ENCODE peak calls at places on chromosomes 7 and 10, in ten cellular contexts. B is uterus, H is PC-3, O is cardiac fibroblast, G is GM13976, R is GM12865, U is mucosa of descending colon, W is heart right ventricle, L is nephron progenitor cell, X is spleen. C is an unnamed sample.

GRCh38 chr10:77970869-77971803 is 44.6 kb upstream of the DLG5 start:
- DNase-seq in H (peak), R (no peak), W (peak), X (peak), G (peak), L (no peak), B (peak), U (no peak), O (peak), C (peak)

GRCh38 chr7:141558544-141559183 is 7.5 kb downstream of the AGK start:
- DNase-seq in W (no peak), R (peak), G (peak), B (no peak), L (no peak), H (peak), O (peak), U (no peak), X (no peak), C (peak)

GRCh38 chr10:70846795-70847194 is 31.0 kb downstream of the SGPL1 start:
- DNase-seq in X (no peak), U (no peak), O (no peak), W (no peak), G (no peak), H (no peak), R (no peak), B (no peak), L (no peak), C (no peak)

GRCh38 chr7:132472463-132473120 is 103.7 kb downstream of the PLXNA4 start:
- DNase-seq in U (no peak), H (peak), G (no peak), L (peak), O (peak), B (peak), W (peak), X (no peak), R (no peak), C (no peak)

GRCh38 chr7:128904381-128905197 is 5.9 kb downstream of the KCP start:
- DNase-seq in H (peak), U (no peak), G (peak), X (peak), R (peak), B (no peak), L (no peak), O (peak), W (no peak), C (peak)

GRCh38 chr10:117983961-117984360 is 62.8 kb downstream of the RAB11FIP2 start:
- DNase-seq in B (no peak), G (no peak), R (no peak), U (no peak), X (no peak), O (no peak), L (no peak), W (no peak), H (no peak), C (no peak)

GRCh38 chr7:23893942-23894890 is 184.2 kb downstream of the STK31 start:
- DNase-seq in O (peak), U (no peak), G (no peak), L (peak), B (no peak), W (no peak), R (peak), X (no peak), H (no peak), C (no peak)

GRCh38 chr7:108049962-108050361 is 47.0 kb upstream of the LAMB1 start:
- DNase-seq in O (no peak), G (no peak), R (peak), H (no peak), W (no peak), B (no peak), X (no peak), U (no peak), L (no peak), C (no peak)

GRCh38 chr7:135745702-135746312 is 2.8 kb downstream of the FAM180A start:
- DNase-seq in H (peak), L (no peak), X (no peak), W (no peak), B (peak), O (peak), U (no peak), G (no peak), R (no peak), C (no peak)

GRCh38 chr10:33832124-33832787 is 497.8 kb upstream of the NRP1 start:
- DNase-seq in L (no peak), H (no peak), B (no peak), G (no peak), U (no peak), R (no peak), X (no peak), W (no peak), O (no peak), C (no peak)

GRCh38 chr10:48554668-48555067 is 50.2 kb downstream of the ARHGAP22 start:
- DNase-seq in W (no peak), R (no peak), L (no peak), H (no peak), G (no peak), O (peak), X (no peak), B (no peak), U (no peak), C (no peak)

GRCh38 chr7:30733216-30733615 is 18.7 kb upstream of the INMT start:
- DNase-seq in W (no peak), L (no peak), R (no peak), G (no peak), X (no peak), U (no peak), H (no peak), B (no peak), O (no peak), C (no peak)

GRCh38 chr10:110081914-110082313 is 74.1 kb downstream of the ADD3 start:
- DNase-seq in L (no peak), R (no peak), G (no peak), X (no peak), O (peak), W (peak), U (no peak), B (no peak), H (peak), C (no peak)

GRCh38 chr7:1555813-1556540 is at the start of gene TMEM184A:
- DNase-seq in W (peak), H (peak), X (no peak), B (no peak), L (no peak), R (peak), U (peak), G (peak), O (no peak), C (peak)

GRCh38 chr7:105215821-105216220 is 172.9 kb downstream of the SRPK2 start:
- DNase-seq in O (no peak), B (no peak), R (no peak), H (no peak), U (no peak), X (no peak), W (no peak), L (no peak), G (no peak), C (no peak)

GRCh38 chr10:79933961-79934360 is 14.9 kb downstream of the SFTPD start:
- DNase-seq in U (no peak), W (no peak), L (no peak), B (no peak), X (no peak), G (no peak), O (no peak), H (peak), R (no peak), C (no peak)

GRCh38 chr7:124379296-124379695 is 346.4 kb upstream of the TMEM229A start:
- DNase-seq in U (no peak), B (no peak), L (no peak), G (no peak), H (no peak), R (peak), X (no peak), O (no peak), W (no peak), C (no peak)

GRCh38 chr7:70728873-70729552 is 402.9 kb upstream of the GALNT17 start:
- DNase-seq in L (no peak), B (no peak), H (no peak), O (no peak), G (no peak), W (no peak), U (peak), R (peak), X (no peak), C (no peak)

GRCh38 chr10:3018247-3018646 is 49.1 kb upstream of the PFKP start:
- DNase-seq in B (no peak), U (no peak), H (no peak), R (no peak), X (no peak), G (no peak), L (no peak), W (no peak), O (no peak), C (no peak)

GRCh38 chr7:88239852-88240251 is 20.0 kb upstream of the SRI start:
- DNase-seq in R (no peak), L (no peak), B (no peak), X (no peak), O (no peak), H (no peak), G (no peak), U (no peak), W (no peak), C (no peak)

GRCh38 chr10:129730272-129730992 is 233.6 kb downstream of the EBF3 start:
- DNase-seq in X (peak), G (no peak), B (no peak), U (no peak), O (no peak), R (no peak), L (no peak), W (no peak), H (no peak), C (no peak)

GRCh38 chr7:39950473-39951155 is 558 bp downstream of the CDK13 start:
- DNase-seq in W (peak), G (peak), X (peak), B (no peak), H (peak), O (peak), U (peak), R (peak), L (peak), C (peak)

GRCh38 chr7:69654381-69654780 is 56.1 kb downstream of the AUTS2 start:
- DNase-seq in U (no peak), R (no peak), X (no peak), G (no peak), L (no peak), B (no peak), O (peak), H (no peak), W (no peak), C (no peak)

GRCh38 chr10:83585686-83586085 is 553.6 kb upstream of the GHITM start:
- DNase-seq in B (no peak), W (no peak), L (no peak), R (no peak), H (no peak), G (no peak), U (no peak), X (no peak), O (no peak), C (no peak)

DNA sequence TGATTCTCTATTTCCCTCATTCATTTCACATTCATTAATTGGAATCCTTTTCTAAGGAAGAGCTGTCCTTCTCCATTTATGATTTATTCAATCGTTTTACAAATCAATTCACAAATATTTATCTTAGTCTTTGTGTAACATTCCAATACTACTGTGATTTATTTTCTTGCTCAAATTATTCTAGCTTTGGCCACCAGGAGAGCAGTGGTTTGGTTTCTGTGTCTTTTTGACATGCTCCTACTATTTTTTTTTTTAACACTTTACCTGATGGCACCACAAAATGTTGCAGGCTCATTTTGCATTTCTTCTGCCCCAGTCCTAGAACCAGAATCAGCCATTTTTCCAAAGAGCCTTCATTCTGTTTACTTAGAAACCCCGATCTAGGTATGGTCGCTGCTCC is 13.3 kb upstream of the RBM33 start:
- DNase-seq in H (no peak), B (no peak), L (no peak), W (no peak), G (no peak), R (no peak), U (no peak), O (no peak), X (no peak), C (no peak)
- TF ChIP-seq CTCF in H (peak), B (no peak), L (no peak), W (no peak), G (no peak), R (no peak), U (no peak), O (no peak), X (no peak), C (no peak)

GRCh38 chr7:134701272-134701671 is 54.6 kb downstream of the BPGM start:
- DNase-seq in R (peak), X (no peak), L (no peak), W (no peak), B (no peak), H (peak), O (peak), U (no peak), G (peak), C (peak)
- TF ChIP-seq CTCF in R (peak), X (no peak), L (peak), W (peak), B (no peak), H (peak), O (peak), U (no peak), G (peak), C (peak)

GRCh38 chr10:11245095-11245479 is 227.4 kb downstream of the CELF2 start:
- DNase-seq in W (no peak), X (no peak), O (no peak), R (peak), G (no peak), U (no peak), B (no peak), H (no peak), L (no peak), C (no peak)

GRCh38 chr10:11245981-11246590 is 228.4 kb downstream of the CELF2 start:
- DNase-seq in L (no peak), H (no peak), O (no peak), W (no peak), U (no peak), X (no peak), G (no peak), B (no peak), R (peak), C (no peak)

GRCh38 chr10:11245510-11245909 is 227.8 kb downstream of the CELF2 start:
- DNase-seq in W (no peak), O (no peak), B (no peak), R (peak), G (peak), H (no peak), L (no peak), X (no peak), U (no peak), C (peak)

GRCh38 chr10:11243425-11244222 is 226.0 kb downstream of the CELF2 start:
- DNase-seq in O (no peak), W (no peak), G (no peak), H (no peak), U (no peak), X (no peak), R (peak), B (no peak), L (no peak), C (no peak)

GRCh38 chr10:11242443-11243386 is 225.0 kb downstream of the CELF2 start:
- DNase-seq in L (no peak), X (peak), H (no peak), R (peak), O (peak), G (peak), W (peak), B (no peak), U (peak), C (peak)
- TF ChIP-seq CTCF in L (no peak), X (no peak), H (no peak), R (no peak), O (no peak), G (peak), W (no peak), B (no peak), U (no peak), C (peak)

GRCh38 chr7:37824987-37825509 is 23.3 kb upstream of the NME8 start:
- DNase-seq in H (no peak), G (no peak), W (no peak), U (no peak), B (no peak), L (no peak), R (no peak), O (no peak), X (no peak), C (no peak)

GRCh38 chr7:37818023-37818422 is 30.4 kb upstream of the NME8 start:
- DNase-seq in W (no peak), X (no peak), R (no peak), B (no peak), H (no peak), U (no peak), O (no peak), L (no peak), G (no peak), C (no peak)

GRCh38 chr7:37822946-37823345 is 25.5 kb upstream of the NME8 start:
- DNase-seq in U (no peak), O (no peak), L (no peak), B (no peak), X (no peak), R (no peak), G (no peak), H (no peak), W (no peak), C (no peak)

GRCh38 chr7:37817219-37817618 is 31.2 kb upstream of the NME8 start:
- DNase-seq in B (no peak), X (no peak), H (no peak), U (no peak), R (peak), L (no peak), O (no peak), W (no peak), G (no peak), C (no peak)

DNA sequence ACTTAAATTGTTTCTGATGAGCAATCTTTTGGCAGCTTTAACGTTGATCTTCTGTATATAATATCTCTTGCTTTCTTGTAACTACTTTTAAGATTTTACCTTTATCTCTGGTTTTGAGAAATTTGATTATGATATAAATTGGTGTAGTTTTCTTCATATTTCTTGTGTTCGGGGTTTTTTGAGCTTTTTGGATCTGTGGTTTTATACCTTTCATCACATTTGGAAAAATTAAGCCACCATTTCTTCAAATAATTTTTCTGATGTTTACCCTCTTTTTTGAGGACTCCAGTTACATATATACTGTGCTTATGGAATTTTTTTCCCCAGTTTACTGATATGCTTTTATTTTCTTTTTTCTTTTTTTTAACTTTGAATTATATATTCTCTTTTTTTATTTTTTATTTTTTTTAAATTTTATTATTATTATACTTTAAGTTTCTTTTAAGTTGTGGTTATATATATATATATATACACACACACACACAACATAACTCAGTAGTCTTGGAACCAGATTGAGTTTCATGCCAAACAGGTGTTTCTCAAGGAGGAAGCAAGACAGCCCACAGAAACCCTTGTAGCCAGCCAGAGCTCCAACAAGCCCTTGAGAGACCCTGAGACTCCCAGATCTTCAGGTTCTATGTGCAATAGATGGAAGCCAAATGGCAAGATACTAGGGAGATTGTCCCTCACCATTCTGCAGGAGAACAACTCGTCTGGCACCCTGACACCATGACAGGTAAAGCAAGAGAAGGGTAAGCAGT is 27.5 kb upstream of the NME8 start:
- DNase-seq in B (no peak), X (no peak), U (no peak), O (no peak), H (no peak), G (no peak), W (no peak), L (no peak), R (peak), C (no peak)
- TF ChIP-seq CTCF in B (no peak), X (no peak), U (no peak), O (no peak), H (no peak), G (no peak), W (no peak), L (no peak), R (no peak), C (no peak)

C was measured in GM10248.